ENCODE peak calls at places on chromosomes 7 and 10, in nine cellular contexts. M is spleen, L is K562, R is IMR-90, K is HCT116, H is lower leg skin, D is suprapubic skin, O is heart left ventricle, P is H54. G is an unnamed sample.

GRCh38 chr10:51602326-51602725 is 97.1 kb downstream of the CSTF2T start:
- DNase-seq in M (no peak), L (no peak), R (peak), K (no peak), H (no peak), D (no peak), O (no peak), P (no peak), G (no peak)

GRCh38 chr7:135510603-135511183 is 791 bp upstream of the CNOT4 start:
- DNase-seq in M (no peak), L (peak), R (peak), K (no peak), H (peak), D (no peak), O (no peak), P (no peak), G (peak)

GRCh38 chr10:67808706-67809105 is 29.3 kb downstream of the DNAJC12 start:
- DNase-seq in M (no peak), L (no peak), R (no peak), K (no peak), H (no peak), D (no peak), O (no peak), P (no peak), G (no peak)

GRCh38 chr7:145599376-145599775 is 517.2 kb upstream of the CNTNAP2 start:
- DNase-seq in M (no peak), L (no peak), R (no peak), K (no peak), H (no peak), D (no peak), O (no peak), P (no peak), G (no peak)

GRCh38 chr10:6048281-6049030 is 13.7 kb downstream of the IL2RA start:
- DNase-seq in M (no peak), L (no peak), R (no peak), K (no peak), H (no peak), D (peak), O (no peak), P (no peak), G (no peak)

GRCh38 chr7:137943132-137943551 is 58.7 kb downstream of the CREB3L2 start:
- DNase-seq in M (no peak), L (peak), R (peak), K (no peak), H (no peak), D (no peak), O (peak), P (no peak), G (peak)

GRCh38 chr7:141709749-141710148 is 1.6 kb downstream of the WEE2 start:
- DNase-seq in M (no peak), L (no peak), R (no peak), K (no peak), H (no peak), D (no peak), O (no peak), P (no peak), G (peak)

GRCh38 chr7:107506683-107507339 is 37.0 kb downstream of the GPR22 start:
- DNase-seq in M (no peak), L (no peak), R (peak), K (peak), H (no peak), D (peak), O (peak), P (peak), G (no peak)

GRCh38 chr10:122577311-122577885 is 16.8 kb downstream of the DMBT1 start:
- DNase-seq in M (no peak), L (no peak), R (no peak), K (no peak), H (no peak), D (no peak), O (no peak), P (no peak), G (no peak)

GRCh38 chr10:47058303-47058702 is 147.1 kb downstream of the PTPN20 start:
- DNase-seq in M (peak), L (no peak), R (no peak), K (no peak), H (peak), D (no peak), O (no peak), P (no peak), G (no peak)

GRCh38 chr7:133654547-133654946 is 401.7 kb downstream of the EXOC4 start:
- DNase-seq in M (no peak), L (no peak), R (no peak), K (no peak), H (no peak), D (no peak), O (no peak), P (no peak), G (no peak)
- TF ChIP-seq POLR2A in M (no peak), L (no peak), R (no peak), K (no peak), H (no peak), D (no peak), O (no peak), P (no peak), G (no peak)

DNA sequence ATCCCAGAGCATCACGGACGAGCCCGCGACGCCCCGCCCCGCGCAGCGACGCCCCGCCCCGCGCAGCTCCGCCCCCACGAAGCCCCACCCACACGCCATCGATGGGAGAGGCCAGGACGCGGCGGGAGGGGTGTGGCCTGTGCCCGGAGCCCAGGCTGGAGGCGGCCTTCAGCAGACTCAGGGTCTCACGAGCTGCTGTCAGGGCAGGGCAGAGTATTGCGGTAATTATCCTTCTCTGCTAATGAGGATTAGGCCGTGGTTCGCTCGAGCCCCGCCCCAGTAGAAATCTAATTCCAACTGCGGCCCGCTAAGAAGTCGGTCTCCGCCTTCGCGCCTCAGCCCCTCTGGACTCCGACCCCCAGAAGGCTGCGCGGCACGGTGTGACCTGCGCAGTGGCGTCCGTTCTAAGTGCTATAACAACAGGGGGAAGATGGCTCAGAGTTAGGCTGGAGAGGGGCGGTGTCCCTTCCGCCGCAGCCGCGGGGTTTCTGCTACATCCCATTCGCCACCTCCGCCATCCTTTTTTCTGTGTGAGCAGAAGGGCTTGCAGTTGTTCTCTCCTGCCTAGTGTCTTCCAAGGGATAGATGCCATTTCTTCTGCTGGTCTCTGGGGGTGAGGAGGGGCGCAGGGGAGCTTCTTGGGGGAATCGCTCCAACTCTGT is 337 bp upstream of the NT5C3A start:
- DNase-seq in M (peak), L (peak), R (peak), K (peak), H (peak), D (peak), O (peak), P (peak), G (peak)
- TF ChIP-seq POLR2A in M (no peak), L (peak), R (peak), K (peak), H (peak), D (no peak), O (no peak), P (peak), G (peak)

GRCh38 chr7:38858281-38858884 is 50.6 kb downstream of the VPS41 start:
- DNase-seq in M (no peak), L (no peak), R (peak), K (no peak), H (no peak), D (no peak), O (no peak), P (no peak), G (no peak)

GRCh38 chr7:38862666-38863065 is 46.3 kb downstream of the VPS41 start:
- DNase-seq in M (no peak), L (no peak), R (no peak), K (no peak), H (no peak), D (no peak), O (no peak), P (no peak), G (no peak)

DNA sequence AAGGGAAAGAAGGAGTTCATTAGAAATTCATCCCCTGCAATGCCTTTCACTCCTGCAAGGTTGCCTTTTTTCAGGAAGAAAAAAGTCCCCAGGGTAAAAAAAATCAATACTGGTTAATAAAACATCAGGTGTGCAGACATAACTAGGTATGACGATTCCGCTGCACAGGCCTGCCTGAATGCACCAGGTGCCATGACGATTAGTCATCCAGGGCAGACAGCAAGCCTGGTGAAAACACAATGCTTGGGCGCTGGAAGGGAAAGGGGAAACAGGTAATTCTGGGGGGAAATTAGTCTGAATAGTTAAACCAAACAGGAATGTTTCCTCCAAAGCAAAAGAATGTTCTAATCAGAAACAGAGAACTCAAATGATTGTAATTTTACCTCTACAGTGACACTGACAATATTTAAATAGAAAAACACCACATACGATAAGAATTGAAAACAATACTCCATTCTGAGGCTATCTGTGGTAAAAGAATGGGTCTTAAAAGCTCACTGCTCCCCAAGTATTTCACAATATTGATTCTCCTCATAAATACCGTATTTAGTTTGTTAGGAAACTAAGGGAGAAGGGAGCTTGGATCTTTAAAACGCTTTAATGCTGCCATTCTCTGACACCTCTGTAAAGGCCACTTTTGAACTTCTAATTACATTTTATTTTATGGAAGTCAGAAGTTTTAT is 45.2 kb downstream of the VPS41 start:
- DNase-seq in M (no peak), L (no peak), R (no peak), K (peak), H (no peak), D (no peak), O (no peak), P (no peak), G (no peak)
- TF ChIP-seq POLR2A in M (no peak), L (no peak), R (no peak), K (no peak), H (no peak), D (no peak), O (no peak), P (no peak), G (no peak)

GRCh38 chr10:78301891-78302738 is 268.5 kb downstream of the RPS24 start:
- DNase-seq in M (peak), L (no peak), R (peak), K (no peak), H (peak), D (no peak), O (no peak), P (no peak), G (peak)

GRCh38 chr10:78302739-78302988 is 269.0 kb downstream of the RPS24 start:
- DNase-seq in M (no peak), L (no peak), R (no peak), K (no peak), H (no peak), D (no peak), O (no peak), P (no peak), G (no peak)

GRCh38 chr10:78301481-78301880 is 267.8 kb downstream of the RPS24 start:
- DNase-seq in M (peak), L (no peak), R (no peak), K (no peak), H (peak), D (no peak), O (no peak), P (no peak), G (no peak)

GRCh38 chr10:78304091-78305045 is 270.7 kb downstream of the RPS24 start:
- DNase-seq in M (peak), L (no peak), R (no peak), K (no peak), H (peak), D (no peak), O (no peak), P (no peak), G (no peak)

DNA sequence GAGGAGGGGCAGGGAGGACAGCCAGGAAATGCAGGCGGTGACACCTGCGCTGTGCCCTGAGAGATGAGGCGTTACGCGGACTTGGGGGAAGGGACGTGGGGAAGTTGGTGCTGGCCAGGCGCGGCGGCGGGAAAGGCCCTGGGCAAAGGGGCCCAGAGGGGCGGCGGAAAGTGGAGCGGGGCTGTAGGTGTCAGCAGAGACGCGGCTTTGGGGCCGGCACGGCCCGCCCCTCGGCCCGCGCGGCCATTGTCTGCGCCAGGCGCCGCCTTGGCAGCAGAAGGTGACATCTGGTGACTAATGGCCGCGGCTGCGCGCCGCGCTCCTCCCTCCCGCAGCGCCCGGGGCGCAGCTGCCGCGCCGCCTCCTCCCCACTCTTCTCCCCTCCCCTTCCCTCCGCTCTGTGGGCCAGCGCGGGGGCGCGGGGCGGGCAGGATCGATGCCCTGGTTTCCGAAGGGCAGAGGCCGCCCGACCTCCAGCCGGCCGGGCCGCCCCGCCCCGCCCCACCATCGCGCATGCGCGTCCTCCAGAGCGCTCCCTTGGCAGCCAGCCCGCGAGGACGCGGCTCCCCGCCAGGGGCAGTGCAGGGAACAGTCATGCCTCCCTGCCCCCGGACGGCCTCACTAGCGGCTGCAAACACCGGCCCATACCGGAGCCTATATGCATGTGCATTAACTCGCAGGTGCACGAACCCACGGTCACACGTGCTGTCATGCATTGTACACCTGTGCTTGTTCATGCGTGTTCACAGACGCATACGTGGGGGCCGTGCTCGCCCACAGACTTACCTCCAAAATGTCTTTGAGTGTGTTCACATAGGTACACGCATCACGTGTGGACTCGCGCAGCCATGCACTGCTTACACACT is 269.6 kb downstream of the RPS24 start:
- DNase-seq in M (peak), L (peak), R (peak), K (peak), H (peak), D (peak), O (peak), P (peak), G (peak)
- TF ChIP-seq POLR2A in M (peak), L (peak), R (peak), K (peak), H (peak), D (no peak), O (peak), P (peak), G (peak)

G was measured in erythroblast.